ENCODE peak calls at places on chromosomes 2 and 18, in four cellular contexts. D is HepG2, V is WTC11, P is K562. C is an unnamed sample.

GRCh38 chr2:19114754-19115231 is 243.6 kb downstream of the OSR1 start:
- DNase-seq in V (no peak), P (no peak), D (no peak), C (no peak)

GRCh38 chr2:232615339-232615738 is 18.1 kb upstream of the EFHD1 start:
- DNase-seq in V (no peak), P (no peak), D (no peak), C (no peak)

GRCh38 chr18:78582131-78582789 is 397.4 kb upstream of the SALL3 start:
- DNase-seq in V (no peak), P (no peak), D (no peak), C (no peak)

GRCh38 chr2:64865073-64865830 is 123.9 kb upstream of the SLC1A4 start:
- DNase-seq in D (no peak), P (peak), V (peak), C (peak)

GRCh38 chr2:20211860-20212458 is 13.0 kb downstream of the SDC1 start:
- DNase-seq in V (no peak), P (no peak), D (no peak), C (no peak)

GRCh38 chr2:175227382-175227781 is 45.9 kb upstream of the ATP5MC3 start:
- DNase-seq in P (no peak), D (no peak), V (no peak), C (no peak)

GRCh38 chr18:55586841-55587240 is 1.2 kb downstream of the TCF4 start:
- DNase-seq in P (no peak), V (no peak), D (no peak), C (no peak)

GRCh38 chr18:56475250-56475649 is 163.1 kb downstream of the TXNL1 start:
- DNase-seq in D (no peak), V (no peak), P (no peak), C (no peak)

GRCh38 chr2:212392048-212392447 is 146.6 kb downstream of the ERBB4 start:
- DNase-seq in D (no peak), V (no peak), P (no peak), C (no peak)

GRCh38 chr2:127356531-127356930 is 31.2 kb downstream of the MAP3K2 start:
- DNase-seq in V (no peak), P (no peak), D (no peak), C (no peak)

GRCh38 chr2:127358044-127358443 is 29.7 kb downstream of the MAP3K2 start:
- DNase-seq in V (no peak), D (peak), P (no peak), C (no peak)

GRCh38 chr2:127351603-127352002 is 36.2 kb downstream of the MAP3K2 start:
- DNase-seq in P (no peak), D (no peak), V (no peak), C (no peak)

GRCh38 chr2:127358971-127359370 is 28.8 kb downstream of the MAP3K2 start:
- DNase-seq in D (no peak), P (no peak), V (no peak), C (no peak)

DNA sequence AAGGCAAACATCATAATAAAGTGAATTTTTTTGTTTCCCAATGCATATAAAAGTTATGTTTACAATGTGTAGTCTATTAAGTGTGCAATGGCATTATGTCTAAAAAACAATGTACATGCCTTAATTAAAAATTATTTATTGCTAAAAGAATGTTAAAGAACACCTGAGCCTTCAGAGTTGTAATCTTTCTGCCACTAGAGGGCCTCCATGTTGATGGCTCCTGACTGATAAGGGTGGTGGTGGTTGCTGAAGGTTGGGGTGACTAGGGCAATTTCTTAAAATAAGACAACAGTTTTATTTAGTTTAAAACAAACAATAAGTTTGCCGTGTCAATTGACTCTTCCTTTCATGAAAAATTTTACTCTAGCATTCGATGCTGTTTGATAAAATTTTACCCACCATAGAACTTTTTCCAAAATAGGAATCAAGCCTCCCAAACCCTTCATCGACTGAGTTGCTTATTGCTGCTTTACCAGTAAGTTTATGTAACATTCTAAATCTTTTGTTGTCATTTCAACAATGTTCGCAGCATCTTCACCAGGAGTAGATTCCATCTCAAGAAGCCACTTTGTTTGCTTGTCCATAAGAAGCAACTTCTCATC is 32.3 kb downstream of the MAP3K2 start:
- DNase-seq in D (peak), V (no peak), P (peak), C (no peak)
- TF ChIP-seq ELF4 in D (no peak), V (no peak), P (no peak), C (no peak)

GRCh38 chr2:219560037-219560892 is 11.1 kb downstream of the OBSL1 start:
- DNase-seq in P (no peak), D (no peak), V (no peak), C (peak)
- TF ChIP-seq ELF4 in P (no peak), D (no peak), V (no peak), C (no peak)

GRCh38 chr2:150376627-150377335 is 110.7 kb downstream of the RND3 start:
- DNase-seq in D (peak), P (no peak), V (peak), C (no peak)
- TF ChIP-seq ELF4 in D (no peak), P (no peak), V (no peak), C (no peak)

GRCh38 chr2:76381624-76382023 is 670.9 kb upstream of the GCFC2 start:
- DNase-seq in P (no peak), D (no peak), V (no peak), C (no peak)

DNA sequence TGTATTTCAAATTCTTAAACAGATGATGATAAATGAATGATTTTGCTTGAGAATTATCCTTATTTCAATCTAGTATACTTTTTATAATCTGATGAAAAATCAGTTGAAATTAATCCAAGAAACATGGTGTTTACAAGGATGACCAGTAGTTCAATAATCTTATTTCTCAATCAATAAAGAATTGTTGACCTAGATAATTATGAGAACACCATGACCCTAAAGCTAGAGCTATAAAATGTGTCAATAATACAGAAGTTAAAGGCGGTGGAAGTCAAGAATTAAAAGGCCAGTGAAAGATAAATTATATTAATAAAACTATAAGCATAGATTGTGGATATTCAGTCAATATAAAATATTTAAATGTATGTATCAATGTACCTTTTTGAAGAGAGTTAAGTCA is 667.4 kb upstream of the GCFC2 start:
- DNase-seq in D (no peak), V (no peak), P (no peak), C (no peak)
- TF ChIP-seq ELF4 in D (no peak), V (no peak), P (no peak), C (no peak)

DNA sequence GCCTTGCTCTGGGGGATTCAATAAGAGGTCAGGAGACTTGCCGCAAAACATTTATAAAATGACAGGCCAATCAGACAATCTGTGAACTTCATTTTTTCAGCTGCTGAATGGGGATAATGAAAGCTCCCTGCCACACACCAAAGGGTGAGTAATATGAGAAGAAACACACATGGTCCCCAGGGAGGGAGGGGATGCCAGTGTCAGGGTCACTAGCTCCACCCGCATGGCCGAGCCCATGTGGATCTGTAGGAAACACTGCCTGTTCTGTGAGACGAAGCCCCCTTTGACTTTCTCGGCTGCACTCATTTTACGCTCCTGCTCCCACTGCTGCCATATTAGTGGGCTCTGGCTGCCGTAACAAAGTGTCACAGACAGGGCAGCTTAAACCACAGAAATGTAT is 521.0 kb upstream of the RAB6C start:
- DNase-seq in D (no peak), P (no peak), V (no peak), C (no peak)
- TF ChIP-seq ELF4 in D (no peak), P (no peak), V (no peak), C (no peak)

DNA sequence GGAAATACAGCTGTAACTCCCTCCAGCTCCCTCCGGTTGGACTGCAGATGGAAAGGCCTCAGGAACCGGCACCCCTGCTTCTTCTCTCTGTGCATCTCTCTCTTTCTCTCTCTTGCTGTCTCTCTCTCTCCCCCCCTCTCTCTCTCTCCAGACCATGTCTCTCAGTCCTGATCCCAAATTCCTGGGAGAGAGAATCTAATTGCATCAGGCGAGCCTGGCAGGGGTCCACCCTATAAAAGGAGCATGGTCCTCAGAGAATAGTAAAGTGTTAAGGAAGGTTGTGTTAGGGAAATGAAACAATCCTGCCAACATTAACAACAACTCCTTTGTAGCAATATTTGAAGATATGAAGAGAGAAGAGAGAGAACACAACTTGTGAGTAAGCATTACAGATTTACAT is 36.7 kb downstream of the VIT start:
- DNase-seq in V (no peak), D (no peak), P (no peak), C (no peak)
- TF ChIP-seq ELF4 in V (no peak), D (no peak), P (no peak), C (no peak)

GRCh38 chr2:136243638-136244557 is 125.9 kb upstream of the CXCR4 start:
- DNase-seq in V (no peak), P (no peak), D (no peak), C (no peak)
- TF ChIP-seq ELF4 in V (no peak), P (no peak), D (no peak), C (no peak)

DNA sequence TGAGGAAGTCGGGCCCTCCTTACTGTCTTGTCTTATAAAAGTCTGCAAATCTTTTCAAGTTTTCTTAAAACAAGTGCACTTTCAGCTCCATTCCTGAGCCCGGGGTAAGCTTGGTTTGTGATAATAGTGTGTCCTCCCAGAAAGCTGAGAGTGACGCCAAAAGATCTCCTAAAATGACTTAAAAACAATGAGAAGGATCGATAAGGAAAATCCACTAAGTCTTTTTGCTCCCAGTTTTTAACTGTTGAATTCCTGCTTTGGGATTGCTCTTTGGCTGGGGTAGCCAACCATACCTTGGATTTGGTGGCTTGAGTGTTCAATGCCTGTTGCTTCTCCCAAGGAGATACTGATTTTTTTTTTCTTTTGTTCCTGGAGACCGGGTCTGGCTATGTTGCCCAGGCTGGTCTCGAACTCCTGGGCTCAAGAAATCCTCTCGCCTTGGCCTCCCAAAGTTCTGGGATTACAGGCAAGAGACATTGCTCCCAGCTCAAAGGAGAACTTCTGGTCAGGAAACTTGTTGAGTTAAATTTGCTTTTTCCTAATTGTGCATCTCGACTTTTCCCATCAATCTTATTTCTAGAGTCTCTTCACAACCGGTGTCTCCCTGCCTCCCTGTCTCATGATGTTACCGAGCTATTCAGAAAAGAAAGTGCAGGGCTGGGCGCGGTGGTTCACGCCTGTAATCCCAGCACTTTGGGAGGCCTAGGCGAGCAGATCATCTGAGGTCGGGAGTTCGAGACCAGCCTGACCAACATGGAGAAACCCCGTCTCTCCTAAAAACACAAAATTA is 3.0 kb downstream of the TGIF1 start:
- DNase-seq in P (peak), V (no peak), D (no peak), C (no peak)
- TF ChIP-seq ELF4 in P (no peak), V (no peak), D (no peak), C (no peak)

DNA sequence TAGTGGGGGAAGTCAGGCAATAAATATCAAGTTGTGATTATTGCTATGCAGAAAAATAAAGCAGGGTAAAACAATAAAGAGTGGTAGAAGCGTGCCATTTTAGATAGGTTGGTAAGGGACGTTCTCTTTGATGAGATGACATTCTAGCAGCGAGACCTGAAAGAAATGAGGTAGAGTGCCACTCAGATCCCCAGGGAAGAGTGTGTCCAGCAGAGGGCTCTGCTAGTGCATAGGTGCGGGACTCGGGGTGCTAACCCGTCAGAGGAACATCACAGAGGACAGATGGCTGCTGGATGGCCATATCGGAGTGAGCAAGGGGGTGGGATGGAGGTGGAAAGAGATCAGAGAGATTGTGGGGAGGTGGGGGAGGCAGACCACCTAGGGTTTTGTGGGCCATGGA is 16.3 kb upstream of the GTF2A1L start:
- DNase-seq in P (peak), D (peak), V (peak), C (peak)
- TF ChIP-seq ELF4 in P (no peak), D (no peak), V (no peak), C (no peak)

GRCh38 chr2:85601771-85602475 is 575 bp downstream of the TMEM150A start:
- DNase-seq in V (peak), D (peak), P (no peak), C (no peak)
- TF ChIP-seq ELF4 in V (no peak), D (no peak), P (no peak), C (no peak)